ENCODE peak calls at places on chromosome 11, in five cellular contexts. M is cardiac septum, C is HCT116, N is NCI-H460, H is Calu3. Z is an unnamed sample.

GRCh38 chr11:69826773-69827172 is 7.6 kb upstream of the FGF3 start:
- DNase-seq in M (no peak), C (no peak), N (no peak), H (no peak), Z (no peak)

GRCh38 chr11:86673872-86674750 is 1.7 kb upstream of the ME3 start:
- DNase-seq in M (no peak), C (no peak), N (no peak), H (no peak), Z (no peak)

GRCh38 chr11:33089776-33090175 is 50.4 kb downstream of the TCP11L1 start:
- DNase-seq in M (no peak), C (no peak), N (no peak), H (peak; percentile 8), Z (peak; percentile 8)

GRCh38 chr11:44338721-44339529 is 29.0 kb upstream of the ALX4 start:
- DNase-seq in M (peak; percentile 50), C (no peak), N (no peak), H (no peak), Z (no peak)

GRCh38 chr11:78922886-78923625 is 348.4 kb upstream of the NARS2 start:
- DNase-seq in M (no peak), C (no peak), N (no peak), H (no peak), Z (no peak)

GRCh38 chr11:68470304-68470811 is 9.8 kb downstream of the PPP6R3 start:
- DNase-seq in M (no peak), C (no peak), N (no peak), H (no peak), Z (no peak)

GRCh38 chr11:114209904-114210303 is 86.3 kb upstream of the NNMT start:
- DNase-seq in M (no peak), C (no peak), N (no peak), H (peak; percentile 41), Z (no peak)

GRCh38 chr11:102456381-102456780 is 3.8 kb upstream of the TMEM123 start:
- DNase-seq in M (no peak), C (no peak), N (peak; percentile 83), H (no peak), Z (no peak)

GRCh38 chr11:11446562-11446961 is 93.5 kb upstream of the CSNK2A3 start:
- DNase-seq in M (no peak), C (no peak), N (no peak), H (no peak), Z (no peak)

GRCh38 chr11:877565-877964 is 33.0 kb downstream of the CHID1 start:
- DNase-seq in M (no peak), C (peak; percentile 75), N (peak; percentile 60), H (no peak), Z (no peak)

Z was measured in HAP-1.